ENCODE peak calls at places on chromosome 7, in nine cellular contexts. E is A172, Z is left kidney, I is NCI-H1092, C is GM19239, D is GM10248, T is HCEC 1CT, U is WERI-Rb-1, Q is NCI-H2171. H is an unnamed sample.

GRCh38 chr7:151062399-151063211 is 3.2 kb downstream of the SLC4A2 start:
- DNase-seq in E (peak; percentile 49), Z (peak; percentile 94), I (no peak), C (no peak), D (no peak), T (peak; percentile 67), U (peak; percentile 90), Q (no peak), H (peak; percentile 100)

GRCh38 chr7:139681463-139681755 is 96.4 kb downstream of the HIPK2 start:
- DNase-seq in E (peak; percentile 30), Z (no peak), I (no peak), C (no peak), D (no peak), T (no peak), U (no peak), Q (no peak), H (no peak)

GRCh38 chr7:137590071-137590470 is 246.5 kb upstream of the PTN start:
- DNase-seq in E (no peak), Z (peak; percentile 12), I (no peak), C (no peak), D (no peak), T (no peak), U (no peak), Q (no peak), H (no peak)

GRCh38 chr7:34844936-34845665 is 187.1 kb downstream of the NPSR1 start:
- DNase-seq in E (no peak), Z (no peak), I (no peak), C (no peak), D (no peak), T (no peak), U (no peak), Q (no peak), H (no peak)

GRCh38 chr7:17044396-17044795 is 162.6 kb upstream of the AGR3 start:
- DNase-seq in E (no peak), Z (no peak), I (no peak), C (no peak), D (no peak), T (no peak), U (no peak), Q (no peak), H (peak; percentile 18)

GRCh38 chr7:101164071-101164840 is 1.1 kb downstream of the VGF start:
- DNase-seq in E (peak; percentile 62), Z (peak; percentile 86), I (no peak), C (no peak), D (no peak), T (peak; percentile 39), U (no peak), Q (no peak), H (peak; percentile 84)

GRCh38 chr7:95535647-95536046 is 49.9 kb downstream of the ASB4 start:
- DNase-seq in E (no peak), Z (no peak), I (no peak), C (no peak), D (no peak), T (no peak), U (no peak), Q (no peak), H (no peak)

GRCh38 chr7:41817386-41817785 is 114.5 kb upstream of the INHBA start:
- DNase-seq in E (peak; percentile 86), Z (no peak), I (no peak), C (no peak), D (no peak), T (peak; percentile 76), U (no peak), Q (no peak), H (no peak)

GRCh38 chr7:24812313-24812945 is 55.2 kb upstream of the GSDME start:
- DNase-seq in E (peak; percentile 51), Z (peak; percentile 79), I (peak; percentile 61), C (peak; percentile 35), D (peak; percentile 58), T (peak; percentile 25), U (peak; percentile 27), Q (no peak), H (peak; percentile 84)

GRCh38 chr7:24545215-24545614 is 28.0 kb upstream of the PALS2 start:
- DNase-seq in E (no peak), Z (no peak), I (no peak), C (no peak), D (peak; percentile 11), T (no peak), U (no peak), Q (no peak), H (no peak)